ENCODE peak calls at places on chromosomes 6 and 20, in nine cellular contexts. B is left ventricle myocardium inferior; H is thoracic aorta; G is stimulated activated CD4-positive, alpha-beta T cell treated with anti-CD3 and anti-CD28 coated beads, Interleukin-2, amount 100 ng/mL, for 48 hours; I is HEK293T; S is ELR; N is fibroblast of mammary gland; O is RWPE1; V is SW 1271. J is an unnamed sample.

GRCh38 chr6:17505767-17506280 is 94.3 kb upstream of the FAM8A1 start:
- DNase-seq in N (peak), G (no peak), V (no peak), B (no peak), S (peak), H (no peak), O (no peak), I (no peak), J (no peak)

GRCh38 chr6:121616411-121616810 is 181.0 kb downstream of the GJA1 start:
- DNase-seq in N (no peak), O (no peak), V (no peak), G (no peak), S (no peak), H (no peak), I (no peak), B (no peak), J (no peak)

GRCh38 chr6:117595099-117595923 is 7.0 kb downstream of the GOPC start:
- DNase-seq in I (no peak), O (no peak), H (no peak), G (no peak), B (no peak), N (no peak), V (no peak), S (no peak), J (no peak)

GRCh38 chr6:31419842-31420241 is 16.4 kb downstream of the MICA start:
- DNase-seq in O (no peak), B (no peak), V (no peak), N (peak), S (no peak), H (no peak), I (no peak), G (no peak), J (no peak)

GRCh38 chr6:35044771-35045275 is 96.3 kb downstream of the TCP11 start:
- DNase-seq in H (no peak), I (no peak), N (peak), B (no peak), V (no peak), S (no peak), O (no peak), G (no peak), J (no peak)

GRCh38 chr6:168355716-168356522 is 36.3 kb upstream of the DACT2 start:
- DNase-seq in H (no peak), G (peak), V (no peak), B (peak), N (peak), O (peak), I (peak), S (no peak), J (no peak)

GRCh38 chr6:5204340-5204739 is 56.4 kb downstream of the LYRM4 start:
- DNase-seq in V (no peak), I (no peak), H (no peak), S (no peak), G (no peak), N (no peak), B (no peak), O (no peak), J (no peak)

GRCh38 chr20:1137236-1137635 is 18.8 kb downstream of the PSMF1 start:
- DNase-seq in B (no peak), H (no peak), I (no peak), N (no peak), V (no peak), O (no peak), G (no peak), S (no peak), J (no peak)

GRCh38 chr6:139109558-139109957 is 25.3 kb upstream of the HECA start:
- DNase-seq in V (no peak), H (no peak), B (no peak), I (no peak), S (peak), G (no peak), O (no peak), N (peak), J (peak)

GRCh38 chr20:32091888-32092346 is 17.6 kb upstream of the TM9SF4 start:
- DNase-seq in V (peak), N (peak), G (peak), H (peak), B (peak), S (peak), I (peak), O (peak), J (peak)

GRCh38 chr6:132464538-132465256 is 48.2 kb downstream of the STX7 start:
- DNase-seq in I (no peak), B (no peak), G (no peak), N (no peak), H (no peak), O (no peak), V (no peak), S (peak), J (no peak)

GRCh38 chr6:110878751-110879539 is 4.4 kb downstream of the AMD1 start:
- DNase-seq in V (peak), N (peak), S (peak), G (peak), I (peak), B (no peak), O (no peak), H (no peak), J (peak)

GRCh38 chr6:90460067-90460466 is 126.8 kb downstream of the MAP3K7 start:
- DNase-seq in H (no peak), V (no peak), G (no peak), N (no peak), S (no peak), B (no peak), O (no peak), I (no peak), J (no peak)

GRCh38 chr6:136341367-136341766 is 51.7 kb upstream of the BCLAF1 start:
- DNase-seq in G (no peak), I (no peak), O (no peak), B (no peak), H (no peak), N (no peak), S (no peak), V (no peak), J (no peak)

GRCh38 chr6:35343092-35343834 is 905 bp downstream of the PPARD start:
- DNase-seq in O (no peak), B (peak), V (no peak), S (peak), H (no peak), I (no peak), N (peak), G (no peak), J (no peak)

GRCh38 chr20:7754102-7754501 is 186.2 kb downstream of the HAO1 start:
- DNase-seq in G (no peak), H (no peak), I (no peak), O (no peak), B (no peak), N (no peak), V (no peak), S (no peak), J (no peak)

GRCh38 chr20:24795444-24795843 is 153.6 kb upstream of the CST7 start:
- DNase-seq in I (no peak), O (no peak), V (no peak), H (no peak), N (no peak), B (no peak), G (no peak), S (peak), J (no peak)

GRCh38 chr6:131225127-131225526 is 89.9 kb downstream of the AKAP7 start:
- DNase-seq in N (peak), V (no peak), G (no peak), B (no peak), H (no peak), I (no peak), O (no peak), S (no peak), J (no peak)

GRCh38 chr20:59042151-59042795 is at the start of gene PRELID3B:
- DNase-seq in B (peak), H (no peak), I (no peak), V (peak), N (peak), G (no peak), O (peak), S (peak), J (no peak)

GRCh38 chr6:150310539-150310938 is 58.3 kb upstream of the IYD start:
- DNase-seq in S (no peak), V (no peak), B (no peak), N (no peak), H (no peak), O (no peak), G (no peak), I (no peak), J (no peak)

GRCh38 chr20:51864967-51865366 is 62.6 kb upstream of the SALL4 start:
- DNase-seq in N (no peak), B (no peak), H (no peak), I (no peak), O (no peak), V (no peak), S (no peak), G (no peak), J (no peak)

GRCh38 chr20:38032585-38033329 is 499 bp downstream of the TTI1 start:
- DNase-seq in I (no peak), N (no peak), O (peak), G (no peak), V (peak), S (no peak), H (no peak), B (no peak), J (peak)

GRCh38 chr6:33289784-33290315 is 449 bp downstream of the PFDN6 start:
- DNase-seq in H (no peak), O (no peak), I (no peak), N (no peak), B (no peak), V (no peak), S (no peak), G (no peak), J (no peak)

GRCh38 chr20:63749597-63750508 is 10.3 kb downstream of the SLC2A4RG start:
- DNase-seq in O (no peak), I (no peak), B (no peak), S (no peak), G (no peak), N (no peak), V (no peak), H (no peak), J (no peak)

GRCh38 chr6:106617302-106617701 is 12.0 kb downstream of the RTN4IP1 start:
- DNase-seq in O (no peak), S (no peak), H (no peak), B (no peak), I (no peak), N (no peak), V (no peak), G (no peak), J (no peak)

GRCh38 chr6:33689879-33690278 is 21.6 kb downstream of the UQCC2 start:
- DNase-seq in V (no peak), G (no peak), O (no peak), I (no peak), B (no peak), N (no peak), S (peak), H (no peak), J (no peak)

GRCh38 chr6:139323511-139324445 is 32.0 kb upstream of the TXLNB start:
- DNase-seq in O (peak), S (peak), H (peak), V (no peak), N (peak), G (peak), I (no peak), B (peak), J (peak)

GRCh38 chr6:166008441-166009369 is 158.9 kb downstream of the TBXT start:
- DNase-seq in H (no peak), G (no peak), N (peak), B (no peak), S (peak), I (peak), V (no peak), O (no peak), J (no peak)

GRCh38 chr20:47343007-47343472 is 13.5 kb downstream of the ZMYND8 start:
- DNase-seq in H (no peak), B (no peak), G (no peak), N (no peak), V (no peak), O (no peak), S (no peak), I (no peak), J (no peak)

GRCh38 chr6:17758113-17758512 is 51.4 kb upstream of the NUP153 start:
- DNase-seq in B (no peak), N (no peak), I (no peak), O (no peak), V (no peak), H (no peak), G (no peak), S (peak), J (no peak)

GRCh38 chr20:51469046-51469445 is 73.5 kb downstream of the NFATC2 start:
- DNase-seq in I (no peak), V (no peak), S (no peak), H (no peak), G (no peak), N (no peak), B (no peak), O (no peak), J (no peak)

J was measured in activated naive CD4-positive, alpha-beta T cell treated with anti-CD3 and anti-CD28 coated beads, Interleukin-2, amount 10 ng/mL, durations not matched to agents 7 days and 5 days.